ENCODE peak calls at places on chromosomes 4 and X, in five cellular contexts. W, U, P, L and J are unnamed samples.

GRCh38 chr4:24557036-24558022 is 27.0 kb downstream of the DHX15 start:
- DNase-seq in L (no peak), W (no peak), P (peak; percentile 6), U (no peak), J (no peak)

GRCh38 chr4:78529569-78530209 is 21.9 kb upstream of the ANXA3 start:
- DNase-seq in P (no peak), U (no peak), W (no peak), L (no peak), J (no peak)

GRCh38 chrX:9997524-9997923 is 30.4 kb downstream of the CLDN34 start:
- DNase-seq in W (no peak), U (no peak), L (no peak), P (no peak), J (no peak)

GRCh38 chr4:168019921-168020320 is 72.4 kb upstream of the ANXA10 start:
- DNase-seq in P (no peak), W (no peak), L (no peak), U (no peak), J (no peak)

GRCh38 chr4:167966161-167966560 is 126.2 kb upstream of the ANXA10 start:
- DNase-seq in W (no peak), U (no peak), L (no peak), P (no peak), J (no peak)

GRCh38 chrX:3713937-3714434 is 537 bp upstream of the PRKX start:
- DNase-seq in P (no peak), U (peak; percentile 12), W (no peak), L (no peak), J (no peak)

GRCh38 chrX:13793897-13794296 is 23.0 kb downstream of the GPM6B start:
- DNase-seq in L (no peak), W (no peak), U (no peak), P (no peak), J (no peak)

GRCh38 chr4:77451530-77451929 is 154.1 kb upstream of the CXCL13 start:
- DNase-seq in L (no peak), U (no peak), P (no peak), W (no peak), J (no peak)

GRCh38 chrX:26215869-26216268 is at the start of gene MAGEB5:
- DNase-seq in U (no peak), L (no peak), P (no peak), W (no peak), J (no peak)

GRCh38 chrX:100731441-100732281 is at the start of gene SYTL4:
- DNase-seq in P (peak; percentile 7), W (peak; percentile 65), L (peak; percentile 43), U (peak; percentile 47), J (no peak)

GRCh38 chr4:141548791-141549190 is 87.6 kb upstream of the IL15 start:
- DNase-seq in W (no peak), L (no peak), P (no peak), U (no peak), J (no peak)

GRCh38 chr4:8071741-8072140 is 86.9 kb downstream of the ABLIM2 start:
- DNase-seq in U (no peak), W (no peak), P (no peak), L (no peak), J (no peak)

GRCh38 chrX:136055651-136056221 is 70.5 kb downstream of the SLC9A6 start:
- DNase-seq in L (no peak), P (no peak), W (no peak), U (no peak), J (no peak)

GRCh38 chr4:113869743-113870375 is 108.3 kb upstream of the CAMK2D start:
- DNase-seq in L (no peak), U (no peak), W (no peak), P (peak; percentile 1), J (no peak)

GRCh38 chrX:119072771-119073170 is at the start of gene CT47C1:
- DNase-seq in W (no peak), P (no peak), U (no peak), L (no peak), J (no peak)

GRCh38 chr4:107688421-107688820 is 31.6 kb downstream of the PAPSS1 start:
- DNase-seq in W (no peak), P (no peak), U (no peak), L (no peak), J (no peak)

GRCh38 chr4:10761903-10762302 is 77.3 kb upstream of the CLNK start:
- DNase-seq in P (no peak), L (no peak), W (no peak), U (no peak), J (no peak)

GRCh38 chr4:185011408-185011807 is 6.9 kb upstream of the HELT start:
- DNase-seq in L (peak; percentile 37), P (peak; percentile 4), W (peak; percentile 47), U (peak; percentile 70), J (peak; percentile 14)

GRCh38 chrX:11180571-11180970 is 69.4 kb downstream of the HCCS start:
- DNase-seq in P (no peak), L (no peak), U (no peak), W (no peak), J (no peak)

GRCh38 chrX:32293962-32294708 is 917.2 kb downstream of the DMD start:
- DNase-seq in U (no peak), W (no peak), L (no peak), P (no peak), J (no peak)

GRCh38 chr4:143473334-143474126 is 40.0 kb upstream of the SMARCA5 start:
- DNase-seq in U (no peak), W (no peak), P (no peak), L (no peak), J (peak; percentile 17)

GRCh38 chrX:78103001-78103634 is 930 bp upstream of the PGK1 start:
- DNase-seq in L (no peak), U (no peak), W (no peak), P (no peak), J (no peak)

GRCh38 chr4:181671672-181672071 is 571.5 kb upstream of the TENM3 start:
- DNase-seq in L (no peak), U (no peak), W (no peak), P (no peak), J (no peak)

GRCh38 chrX:100648601-100649417 is 4.8 kb downstream of the SRPX2 start:
- DNase-seq in L (no peak), U (no peak), P (no peak), W (no peak), J (peak; percentile 60)

GRCh38 chr4:18020145-18020670 is 1.3 kb downstream of the LCORL start:
- DNase-seq in P (no peak), L (no peak), W (no peak), U (no peak), J (no peak)

GRCh38 chr4:68368566-68369473 is 18.9 kb upstream of the YTHDC1 start:
- DNase-seq in L (no peak), P (no peak), W (no peak), U (no peak), J (no peak)

DNA sequence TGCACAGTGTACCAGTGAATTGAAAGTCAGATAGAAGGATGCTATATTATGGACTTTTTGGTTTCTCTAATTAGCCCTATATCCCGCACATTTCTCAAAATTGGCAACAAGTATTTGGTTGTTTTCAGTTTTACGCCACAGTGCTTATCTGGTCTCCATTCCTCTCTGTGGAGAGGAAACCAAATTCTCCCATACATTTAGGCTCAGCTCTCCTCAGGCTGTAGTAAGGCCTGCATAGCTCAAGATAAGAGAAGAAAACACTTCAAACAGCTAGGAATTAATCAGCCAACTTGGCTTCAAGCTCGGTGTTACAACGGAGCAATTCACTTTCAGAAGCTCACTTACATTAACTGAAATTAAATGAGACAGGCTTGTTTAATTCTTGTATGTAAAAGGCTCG is 263.2 kb downstream of the PDHA2 start:
- DNase-seq in W (no peak), L (no peak), U (no peak), P (no peak), J (no peak)
- TF ChIP-seq SP1 in W (no peak), L (no peak), U (no peak), P (no peak), J (no peak)

DNA sequence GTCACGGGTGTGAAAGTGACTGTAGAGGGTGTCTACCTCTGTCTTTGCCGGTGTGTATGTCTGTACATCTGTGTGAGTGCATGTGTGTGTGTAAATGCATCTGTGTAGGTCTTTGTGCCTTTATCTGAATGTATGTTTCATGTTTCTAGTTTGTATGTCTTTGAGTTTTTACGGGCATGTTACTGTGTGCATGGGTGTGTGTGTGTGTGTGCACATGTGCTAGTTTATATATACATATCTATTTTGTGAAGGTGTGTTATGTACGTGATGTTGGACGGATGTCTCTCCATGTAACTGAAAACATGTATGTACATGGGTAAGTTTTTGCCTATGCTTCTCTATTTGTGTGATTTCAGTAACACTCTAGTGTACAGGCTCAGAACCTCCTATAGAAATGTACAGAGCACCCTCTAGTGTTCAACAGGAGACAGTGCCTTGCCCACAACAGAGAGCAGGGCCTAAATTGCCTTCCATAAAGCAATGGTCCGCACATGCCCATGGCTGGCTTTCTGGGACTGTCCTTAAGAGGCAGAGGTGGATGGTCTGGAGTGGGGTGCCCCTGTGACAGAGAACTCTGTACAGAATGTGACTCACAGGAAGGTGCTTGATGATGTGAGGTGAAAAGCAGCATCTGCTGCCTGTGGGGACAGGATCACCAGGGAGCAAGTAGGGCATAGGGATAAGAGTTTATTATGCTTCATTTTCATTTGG is 343.5 kb downstream of the RAPGEF2 start:
- DNase-seq in W (peak; percentile 69), P (peak; percentile 61), U (peak; percentile 30), L (peak; percentile 40), J (peak; percentile 72)
- TF ChIP-seq SP1 in W (no peak), P (no peak), U (no peak), L (no peak), J (no peak)

GRCh38 chr4:169604903-169605331 is 7.5 kb downstream of the NEK1 start:
- DNase-seq in P (no peak), L (no peak), U (no peak), W (no peak), J (no peak)
- TF ChIP-seq SP1 in P (no peak), L (no peak), U (no peak), W (no peak), J (no peak)

DNA sequence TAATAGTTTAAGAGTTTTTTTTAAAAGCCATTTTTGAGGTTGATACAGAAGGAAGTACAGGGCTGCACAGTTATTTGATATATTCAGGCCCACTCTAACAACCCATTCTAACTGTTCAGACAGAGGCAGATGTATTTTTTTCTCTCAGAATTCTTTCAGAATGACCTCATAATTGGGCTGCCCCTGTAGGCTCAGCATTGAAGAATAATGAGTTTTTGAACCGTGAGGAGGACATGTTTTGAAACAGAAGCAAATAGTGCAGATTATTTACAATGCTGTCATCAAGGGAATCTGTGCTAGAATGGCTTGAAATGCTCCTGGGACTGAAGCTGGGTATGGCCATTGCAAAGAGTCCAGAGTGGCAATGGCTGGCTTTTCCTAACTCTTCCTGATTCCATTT is 158.2 kb downstream of the SOX3 start:
- DNase-seq in U (no peak), P (no peak), W (no peak), L (no peak), J (no peak)
- TF ChIP-seq SP1 in U (no peak), P (no peak), W (no peak), L (no peak), J (no peak)

DNA sequence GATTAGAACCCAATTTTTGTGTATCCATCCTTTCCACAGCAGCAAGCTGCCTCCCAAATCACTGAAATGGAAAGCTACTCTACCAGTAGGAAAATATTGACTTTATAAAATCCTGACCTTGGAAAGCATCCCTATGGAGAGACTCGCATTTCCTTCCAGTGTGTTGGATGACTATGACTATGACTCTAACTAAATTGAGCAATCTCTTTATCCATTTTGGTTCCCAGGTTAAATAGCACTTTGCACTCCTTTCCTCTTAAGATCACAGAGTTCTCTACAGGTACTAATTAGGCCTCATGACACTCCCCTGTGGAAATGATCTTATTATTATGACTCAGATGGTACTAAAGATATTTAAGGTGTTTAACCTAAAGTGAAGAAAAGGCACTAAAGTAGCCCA is 431.8 kb downstream of the PPARGC1A start:
- DNase-seq in P (no peak), W (no peak), U (no peak), L (no peak), J (no peak)
- TF ChIP-seq SP1 in P (no peak), W (no peak), U (no peak), L (no peak), J (no peak)